ENCODE peak calls at places on chromosome 18, in ten cellular contexts. I is endothelial cell; S is posterior vena cava; V is AG20443; Q is GM19239; H is activated CD8-positive, alpha-beta T cell treated with anti-CD3 and anti-CD28 coated beads for 36 hours; D is coronary artery; X is CD8-positive, alpha-beta memory T cell; C is RCC 7860; Z is activated T-helper 1 cell treated with Interleukin-2 at 50 U/mL for 16 hours. P is an unnamed sample.
A peak's percentile ranks its signal among the peaks of the same experiment; 100 is the strongest.

GRCh38 chr18:3498705-3499451 is 48.9 kb downstream of the TGIF1 start:
- DNase-seq in X (no peak), D (no peak), Z (peak; percentile 6), Q (no peak), S (peak; percentile 83), I (peak; percentile 58), H (peak; percentile 24), V (peak; percentile 80), C (no peak), P (no peak)

GRCh38 chr18:50687491-50687890 is 127.6 kb downstream of the MAPK4 start:
- DNase-seq in Q (no peak), S (peak; percentile 64), X (no peak), V (no peak), I (no peak), Z (no peak), D (no peak), H (no peak), C (no peak), P (no peak)

GRCh38 chr18:11518788-11519685 is 90.4 kb upstream of the SLC35G4 start:
- DNase-seq in V (peak; percentile 35), D (no peak), I (peak; percentile 72), C (peak; percentile 13), H (peak; percentile 69), X (no peak), S (no peak), Z (no peak), Q (peak; percentile 54), P (peak; percentile 62)

GRCh38 chr18:22709288-22710060 is 223.7 kb upstream of the RBBP8 start:
- DNase-seq in V (peak; percentile 32), C (no peak), Z (no peak), X (no peak), S (no peak), Q (no peak), I (no peak), H (no peak), D (no peak), P (no peak)

GRCh38 chr18:8994603-8995002 is 107.9 kb upstream of the NDUFV2 start:
- DNase-seq in C (peak; percentile 72), V (no peak), X (no peak), S (no peak), Q (no peak), Z (no peak), D (no peak), I (no peak), H (no peak), P (no peak)

GRCh38 chr18:49224130-49224529 is 236.3 kb downstream of the DYM start:
- DNase-seq in Z (no peak), X (no peak), H (no peak), V (no peak), D (no peak), C (no peak), I (no peak), S (no peak), Q (no peak), P (no peak)

GRCh38 chr18:66621816-66622576 is 18.1 kb upstream of the CDH19 start:
- DNase-seq in H (no peak), S (no peak), I (no peak), V (no peak), Z (no peak), D (no peak), X (no peak), C (no peak), Q (no peak), P (no peak)

GRCh38 chr18:63342206-63342605 is 22.6 kb upstream of the BCL2 start:
- DNase-seq in C (no peak), S (no peak), H (peak; percentile 53), Z (no peak), I (peak; percentile 53), D (no peak), Q (no peak), X (peak; percentile 52), V (peak; percentile 56), P (no peak)

GRCh38 chr18:48226401-48226800 is 182.8 kb downstream of the ZBTB7C start:
- DNase-seq in C (no peak), S (no peak), H (no peak), Q (no peak), D (no peak), I (no peak), X (no peak), Z (no peak), V (no peak), P (no peak)

GRCh38 chr18:22566703-22567420 is 149.1 kb upstream of the CTAGE1 start:
- DNase-seq in V (no peak), H (no peak), C (no peak), X (no peak), I (no peak), S (no peak), D (no peak), Z (no peak), Q (no peak), P (no peak)

GRCh38 chr18:75253784-75254183 is 43.2 kb downstream of the TSHZ1 start:
- DNase-seq in I (no peak), C (no peak), Q (no peak), Z (no peak), S (no peak), H (no peak), D (no peak), V (peak; percentile 48), X (no peak), P (no peak)

GRCh38 chr18:11005528-11005927 is 143.8 kb downstream of the PIEZO2 start:
- DNase-seq in Z (no peak), H (no peak), S (no peak), I (no peak), V (no peak), D (no peak), Q (no peak), C (peak; percentile 80), X (no peak), P (no peak)

GRCh38 chr18:38445485-38446145 is 880.0 kb upstream of the CELF4 start:
- DNase-seq in D (no peak), S (no peak), Z (no peak), Q (no peak), I (no peak), H (no peak), V (no peak), X (no peak), C (no peak), P (no peak)

GRCh38 chr18:23141022-23141999 is 6.0 kb downstream of the CABLES1 start:
- DNase-seq in H (no peak), S (peak; percentile 70), D (no peak), C (no peak), Z (no peak), V (no peak), I (no peak), X (no peak), Q (no peak), P (no peak)

GRCh38 chr18:25814841-25815458 is 275.5 kb downstream of the SS18 start:
- DNase-seq in X (no peak), I (no peak), V (no peak), D (no peak), C (no peak), Z (no peak), H (no peak), Q (peak; percentile 46), S (no peak), P (peak; percentile 32)

GRCh38 chr18:45785015-45785597 is 40.4 kb upstream of the SIGLEC15 start:
- DNase-seq in Z (no peak), S (no peak), Q (no peak), X (no peak), I (no peak), D (peak; percentile 19), V (no peak), H (peak; percentile 51), C (no peak), P (no peak)

GRCh38 chr18:8480506-8481328 is 128.5 kb upstream of the RAB12 start:
- DNase-seq in H (no peak), Q (no peak), S (peak; percentile 69), V (peak; percentile 70), Z (no peak), C (peak; percentile 22), D (no peak), X (no peak), I (peak; percentile 48), P (no peak)

GRCh38 chr18:25074925-25075693 is 276.9 kb downstream of the ZNF521 start:
- DNase-seq in Z (no peak), C (no peak), S (no peak), X (no peak), H (no peak), Q (no peak), I (no peak), D (no peak), V (no peak), P (no peak)

GRCh38 chr18:78562446-78563020 is 417.1 kb upstream of the SALL3 start:
- DNase-seq in C (no peak), I (no peak), Z (no peak), X (no peak), H (no peak), Q (no peak), V (no peak), S (peak; percentile 70), D (no peak), P (no peak)

GRCh38 chr18:76710646-76711520 is 111.5 kb upstream of the ZNF236 start:
- DNase-seq in D (peak; percentile 46), Q (no peak), X (no peak), I (no peak), S (no peak), V (no peak), H (no peak), C (no peak), Z (no peak), P (no peak)

GRCh38 chr18:49764032-49764431 is 49.3 kb downstream of the ACAA2 start:
- DNase-seq in Z (no peak), D (peak; percentile 61), X (no peak), V (no peak), H (no peak), I (no peak), Q (no peak), C (no peak), S (no peak), P (no peak)

GRCh38 chr18:42275138-42275535 is 320.1 kb downstream of the PIK3C3 start:
- DNase-seq in C (no peak), Z (no peak), X (no peak), H (no peak), Q (no peak), V (no peak), S (no peak), I (no peak), D (no peak), P (no peak)

P was measured in GM18507.